ENCODE peak calls at places on chromosome 7, in seven cellular contexts. C, F, S, B, D, V and K are unnamed samples.

GRCh38 chr7:41617987-41618386 is 84.9 kb downstream of the INHBA start:
- DNase-seq in D (no peak), F (no peak), B (no peak), C (no peak), V (no peak), S (no peak), K (no peak)

GRCh38 chr7:103141753-103142404 is 7.0 kb downstream of the NAPEPLD start:
- DNase-seq in F (no peak), D (no peak), S (no peak), C (no peak), B (no peak), V (no peak), K (no peak)

GRCh38 chr7:8365499-8366110 is 67.8 kb upstream of the NXPH1 start:
- DNase-seq in F (no peak), V (peak; percentile 56), D (no peak), C (no peak), S (no peak), B (no peak), K (no peak)

GRCh38 chr7:99000904-99001442 is 122.6 kb downstream of the TRRAP start:
- DNase-seq in S (no peak), D (no peak), V (no peak), B (no peak), C (no peak), F (no peak), K (peak; percentile 5)

GRCh38 chr7:156522801-156523200 is 117.8 kb upstream of the RNF32 start:
- DNase-seq in S (no peak), B (no peak), V (no peak), F (no peak), D (no peak), C (no peak), K (no peak)

GRCh38 chr7:23260371-23260770 is 13.8 kb downstream of the GPNMB start:
- DNase-seq in D (no peak), C (no peak), S (no peak), V (no peak), B (no peak), F (no peak), K (no peak)

GRCh38 chr7:40826419-40827216 is 691.8 kb downstream of the SUGCT start:
- DNase-seq in D (no peak), F (no peak), B (no peak), V (no peak), S (no peak), C (no peak), K (peak; percentile 74)

GRCh38 chr7:47978790-47979144 is 648 bp downstream of the HUS1 start:
- DNase-seq in V (no peak), B (no peak), C (no peak), D (no peak), S (no peak), F (no peak), K (no peak)

GRCh38 chr7:116736927-116737715 is 65.1 kb downstream of the MET start:
- DNase-seq in S (peak; percentile 55), F (no peak), V (no peak), C (no peak), D (no peak), B (no peak), K (no peak)

GRCh38 chr7:39898867-39899266 is 51.2 kb upstream of the CDK13 start:
- DNase-seq in D (no peak), B (no peak), F (no peak), V (no peak), C (no peak), S (no peak), K (no peak)

GRCh38 chr7:50416509-50417299 is 33.4 kb downstream of the FIGNL1 start:
- DNase-seq in D (no peak), F (no peak), B (peak; percentile 25), V (no peak), S (no peak), C (no peak), K (no peak)